ENCODE peak calls at places on chromosomes 4 and X, in four cellular contexts. L is K562, R is GM12878, I is HepG2. F is an unnamed sample.

GRCh38 chr4:189202869-189203271 is 737.8 kb upstream of the FRG1 start:
- DNase-seq in L (no peak), R (no peak), I (no peak), F (no peak)

GRCh38 chr4:84243685-84244084 is 255.4 kb downstream of the NKX6-1 start:
- DNase-seq in L (no peak), R (no peak), I (no peak), F (no peak)

GRCh38 chr4:37453361-37454262 is 209.1 kb downstream of the NWD2 start:
- DNase-seq in L (peak), R (no peak), I (no peak), F (peak)

GRCh38 chrX:48035891-48036290 is 29.1 kb downstream of the SPACA5 start:
- DNase-seq in L (no peak), R (no peak), I (no peak), F (no peak)

GRCh38 chr4:133095591-133095990 is 53.5 kb upstream of the PCDH10 start:
- DNase-seq in L (no peak), R (no peak), I (no peak), F (no peak)

GRCh38 chrX:107526141-107526540 is 76.7 kb downstream of the FRMPD3 start:
- DNase-seq in L (no peak), R (no peak), I (no peak), F (no peak)

GRCh38 chr4:139164731-139165130 is 12.3 kb downstream of the ELF2 start:
- DNase-seq in L (no peak), R (no peak), I (no peak), F (no peak)

GRCh38 chrX:40154853-40155616 is 57.3 kb upstream of the BCOR start:
- DNase-seq in L (peak), R (no peak), I (peak), F (no peak)

GRCh38 chr4:3346146-3346545 is 53.3 kb downstream of the RGS12 start:
- DNase-seq in L (peak), R (peak), I (peak), F (peak)

GRCh38 chr4:94452476-94453300 is 946 bp downstream of the PDLIM5 start:
- DNase-seq in L (peak), R (no peak), I (peak), F (peak)

GRCh38 chr4:71992571-71992970 is 39.2 kb upstream of the NPFFR2 start:
- DNase-seq in L (no peak), R (no peak), I (no peak), F (no peak)

GRCh38 chr4:77202491-77202890 is 45.5 kb downstream of the CCNG2 start:
- DNase-seq in L (no peak), R (no peak), I (no peak), F (no peak)

GRCh38 chrX:130020661-130021324 is 38.4 kb downstream of the BCORL1 start:
- DNase-seq in L (no peak), R (no peak), I (no peak), F (no peak)

GRCh38 chr4:48635980-48636379 is 144.1 kb downstream of the FRYL start:
- DNase-seq in L (no peak), R (no peak), I (peak), F (no peak)

GRCh38 chr4:156497486-156497885 is 474.1 kb downstream of the PDGFC start:
- DNase-seq in L (no peak), R (no peak), I (no peak), F (no peak)

GRCh38 chrX:71935542-71935941 is 24.9 kb downstream of the NHSL2 start:
- DNase-seq in L (no peak), R (no peak), I (no peak), F (no peak)

GRCh38 chrX:78652971-78653822 is 5.9 kb downstream of the RTL3 start:
- DNase-seq in L (no peak), R (no peak), I (peak), F (no peak)

GRCh38 chrX:17844236-17844635 is 16.9 kb downstream of the RAI2 start:
- DNase-seq in L (no peak), R (no peak), I (no peak), F (no peak)

GRCh38 chr4:62528874-62529273 is 1328.7 kb downstream of the ADGRL3 start:
- DNase-seq in L (no peak), R (no peak), I (no peak), F (no peak)

GRCh38 chrX:69987691-69988090 is 62.0 kb downstream of the AWAT2 start:
- DNase-seq in L (no peak), R (no peak), I (no peak), F (no peak)

GRCh38 chr4:80963051-80963450 is 67.5 kb upstream of the BMP3 start:
- DNase-seq in L (no peak), R (no peak), I (no peak), F (no peak)

GRCh38 chr4:108751321-108751720 is 11.5 kb downstream of the ETNPPL start:
- DNase-seq in L (no peak), R (no peak), I (no peak), F (no peak)

GRCh38 chr4:119138046-119138445 is 2.4 kb downstream of the MYOZ2 start:
- DNase-seq in L (no peak), R (no peak), I (peak), F (no peak)

GRCh38 chr4:156725257-156725656 is 246.3 kb downstream of the PDGFC start:
- DNase-seq in L (no peak), R (no peak), I (no peak), F (no peak)

GRCh38 chr4:73222466-73223257 is 35.9 kb downstream of the ANKRD17 start:
- DNase-seq in L (peak), R (peak), I (peak), F (peak)

GRCh38 chr4:39043058-39043696 is 11.0 kb upstream of the TMEM156 start:
- DNase-seq in L (no peak), R (no peak), I (peak), F (no peak)

GRCh38 chr4:165112258-165113156 is at the start of gene TMEM192:
- DNase-seq in L (peak), R (peak), I (peak), F (peak)

GRCh38 chr4:142743071-142743825 is 102.9 kb downstream of the INPP4B start:
- DNase-seq in L (no peak), R (no peak), I (no peak), F (no peak)

GRCh38 chr4:141768954-141769353 is 132.6 kb downstream of the IL15 start:
- DNase-seq in L (no peak), R (no peak), I (no peak), F (no peak)

GRCh38 chrX:2374086-2374485 is 126.7 kb downstream of the DHRSX start:
- DNase-seq in L (no peak), R (no peak), I (no peak), F (no peak)

GRCh38 chr4:155582971-155583437 is 83.6 kb upstream of the GUCY1A1 start:
- DNase-seq in L (no peak), R (no peak), I (no peak), F (peak)

GRCh38 chr4:79611026-79611425 is 203.0 kb upstream of the GK2 start:
- DNase-seq in L (no peak), R (no peak), I (no peak), F (no peak)

GRCh38 chr4:139331185-139331584 is 28.9 kb upstream of the NDUFC1 start:
- DNase-seq in L (no peak), R (no peak), I (no peak), F (no peak)

GRCh38 chr4:2406920-2407319 is 11.5 kb downstream of the ZFYVE28 start:
- DNase-seq in L (no peak), R (no peak), I (no peak), F (no peak)

DNA sequence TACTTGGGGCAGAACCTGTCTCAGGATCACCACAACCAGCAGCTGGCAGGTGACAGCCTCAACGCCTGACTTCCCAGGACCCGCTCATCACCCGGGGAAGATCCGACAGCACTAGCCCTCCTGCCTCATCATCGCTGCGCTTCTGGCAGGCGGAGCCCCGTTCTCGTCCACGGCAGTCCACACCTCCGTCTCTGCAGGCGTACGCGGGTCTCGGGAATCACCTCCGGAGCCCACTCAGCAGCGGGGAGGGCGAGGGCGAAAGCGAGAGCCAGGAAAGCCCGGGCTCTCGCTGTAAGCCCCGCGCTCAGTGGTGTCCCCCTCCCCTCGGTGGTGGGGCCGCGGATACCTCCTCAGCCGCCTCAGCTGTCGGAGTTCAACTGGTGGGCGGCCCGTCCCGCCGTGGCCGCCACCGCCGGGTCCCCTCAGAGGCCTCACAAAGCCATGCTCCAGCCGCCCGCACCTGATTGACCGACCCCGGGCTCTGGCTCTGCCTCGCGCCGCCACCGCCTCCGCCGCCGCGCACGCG is 518 bp upstream of the CNKSR2 start:
- DNase-seq in L (no peak), R (no peak), I (no peak), F (no peak)
- TF ChIP-seq TARDBP in L (no peak), R (no peak), I (no peak), F (no peak)

GRCh38 chrX:20974326-20974725 is 399.9 kb upstream of the CNKSR2 start:
- DNase-seq in L (no peak), R (no peak), I (no peak), F (no peak)
- TF ChIP-seq TARDBP in L (no peak), R (no peak), I (no peak), F (no peak)

GRCh38 chr4:177371452-177371851 is 61.8 kb downstream of the NEIL3 start:
- DNase-seq in L (no peak), R (no peak), I (no peak), F (no peak)

GRCh38 chr4:177374966-177375365 is 65.3 kb downstream of the NEIL3 start:
- DNase-seq in L (no peak), R (no peak), I (no peak), F (no peak)

GRCh38 chr4:177375372-177375771 is 65.7 kb downstream of the NEIL3 start:
- DNase-seq in L (no peak), R (no peak), I (no peak), F (no peak)

GRCh38 chr4:177380730-177381287 is 61.4 kb downstream of the AGA start:
- DNase-seq in L (peak), R (no peak), I (peak), F (no peak)

DNA sequence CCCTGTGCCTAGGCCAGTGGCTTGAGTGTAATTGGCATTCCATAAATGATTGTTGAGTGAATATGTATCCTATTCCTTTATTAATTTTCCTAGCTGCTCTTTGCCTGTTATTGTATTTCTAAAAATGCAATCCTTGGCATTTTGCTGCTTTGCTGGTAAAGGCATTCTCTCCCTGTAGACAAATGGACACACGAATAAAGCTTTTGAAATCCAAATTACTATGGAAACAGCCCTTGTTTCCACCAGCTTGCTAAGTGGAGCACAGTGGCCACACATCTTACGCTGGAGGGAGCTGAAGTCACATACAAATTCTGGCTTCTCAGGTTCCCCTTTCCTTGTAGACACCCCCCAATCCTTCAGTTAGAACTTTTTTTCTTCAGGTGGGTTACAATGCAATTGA is 66.3 kb downstream of the AGA start:
- DNase-seq in L (no peak), R (no peak), I (no peak), F (no peak)
- TF ChIP-seq TARDBP in L (no peak), R (no peak), I (no peak), F (no peak)

DNA sequence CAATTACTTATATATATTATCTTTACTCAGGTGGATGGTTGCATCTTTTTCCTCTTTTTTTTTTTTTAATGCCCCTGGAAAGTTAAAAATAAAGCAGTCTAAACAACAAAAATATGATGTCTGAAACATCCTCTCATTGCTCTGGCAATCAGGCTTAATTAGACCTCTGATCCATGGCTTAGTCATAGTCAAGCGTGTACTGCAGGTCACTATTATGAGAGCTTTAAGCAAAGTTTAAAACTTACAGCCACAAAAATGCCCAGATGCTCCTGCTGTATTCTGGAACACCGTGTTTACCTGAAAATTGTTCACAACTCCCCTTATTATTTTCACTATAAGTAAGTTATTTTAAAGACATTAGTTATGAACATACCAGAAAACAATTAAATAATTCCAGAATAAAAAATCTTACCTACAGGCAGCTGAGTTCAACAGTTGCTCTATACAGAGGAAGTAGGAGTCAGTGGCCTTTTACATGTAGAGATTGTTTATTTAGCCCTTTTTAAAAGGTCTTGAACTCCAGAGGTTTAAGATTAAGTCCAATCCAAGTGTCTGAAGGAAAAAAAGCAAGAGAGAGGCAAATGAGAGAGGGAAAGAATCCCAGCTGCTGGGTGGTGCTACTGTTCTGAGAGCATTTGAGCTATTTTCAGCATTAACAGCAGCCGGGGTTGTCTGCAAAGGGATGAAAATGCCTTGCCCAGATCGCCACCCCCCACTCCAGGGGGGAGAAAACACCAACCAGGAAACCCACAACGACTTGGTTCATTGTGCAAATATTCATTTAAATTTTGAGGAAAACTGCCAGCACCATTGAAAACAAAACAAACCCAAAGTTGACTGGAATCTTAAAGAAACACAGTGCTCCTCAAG is 36.9 kb downstream of the SORBS2 start:
- DNase-seq in L (no peak), R (no peak), I (no peak), F (no peak)
- TF ChIP-seq TARDBP in L (no peak), R (no peak), I (no peak), F (no peak)

GRCh38 chr4:147096667-147097604 is 151.3 kb upstream of the TTC29 start:
- DNase-seq in L (peak), R (no peak), I (peak), F (peak)
- TF ChIP-seq TARDBP in L (no peak), R (no peak), I (no peak), F (no peak)

GRCh38 chrX:114712466-114712865 is 128.6 kb downstream of the HTR2C start:
- DNase-seq in L (no peak), R (no peak), I (no peak), F (no peak)

GRCh38 chrX:114717921-114718320 is 134.0 kb downstream of the HTR2C start:
- DNase-seq in L (no peak), R (no peak), I (no peak), F (peak)
- TF ChIP-seq TARDBP in L (no peak), R (no peak), I (no peak), F (no peak)

GRCh38 chr4:173521474-173522159 is 8.4 kb downstream of the HAND2 start:
- DNase-seq in L (no peak), R (no peak), I (no peak), F (no peak)

GRCh38 chr4:173520921-173521473 is 9.0 kb downstream of the HAND2 start:
- DNase-seq in L (no peak), R (no peak), I (no peak), F (no peak)

GRCh38 chr4:173524218-173525117 is 5.6 kb downstream of the HAND2 start:
- DNase-seq in L (no peak), R (no peak), I (no peak), F (no peak)

GRCh38 chr4:173522874-173523395 is 7.1 kb downstream of the HAND2 start:
- DNase-seq in L (no peak), R (no peak), I (no peak), F (no peak)

GRCh38 chr4:173522160-173522873 is 7.7 kb downstream of the HAND2 start:
- DNase-seq in L (peak), R (no peak), I (no peak), F (peak)
- TF ChIP-seq TARDBP in L (no peak), R (no peak), I (no peak), F (no peak)

F was measured in HEK293T.